ENCODE peak calls at places on chromosomes 12 and 14, in five cellular contexts. One of them, this sample, is unnamed.

GRCh38 chr12:70364695-70365397 is 1.2 kb upstream of the KCNMB4 start:
- DNase-seq in trophoblast cell: no peak
- DNase-seq in IMR-90: no peak
- DNase-seq in mesendoderm: no peak
- DNase-seq in H9: no peak
- DNase-seq in this sample: peak

GRCh38 chr14:55706893-55707292 is 126.9 kb downstream of the KTN1 start:
- DNase-seq in trophoblast cell: no peak
- DNase-seq in H9: no peak
- DNase-seq in IMR-90: peak
- DNase-seq in mesendoderm: no peak
- DNase-seq in this sample: no peak

GRCh38 chr12:121227294-121227693 is 17.4 kb downstream of the P2RX4 start:
- DNase-seq in H9: no peak
- DNase-seq in mesendoderm: no peak
- DNase-seq in trophoblast cell: peak
- DNase-seq in IMR-90: no peak
- DNase-seq in this sample: no peak

GRCh38 chr12:95073698-95074520 is 491 bp upstream of the NR2C1 start:
- DNase-seq in H9: peak
- DNase-seq in trophoblast cell: peak
- DNase-seq in IMR-90: no peak
- DNase-seq in mesendoderm: no peak
- DNase-seq in this sample: no peak

GRCh38 chr14:21748869-21749303 is 75.3 kb upstream of the OR4E1 start:
- DNase-seq in trophoblast cell: peak
- DNase-seq in mesendoderm: peak
- DNase-seq in H9: peak
- DNase-seq in IMR-90: peak
- DNase-seq in this sample: peak

GRCh38 chr12:90940872-90941499 is 14.0 kb downstream of the CCER1 start:
- DNase-seq in mesendoderm: peak
- DNase-seq in H9: no peak
- DNase-seq in trophoblast cell: no peak
- DNase-seq in IMR-90: peak
- DNase-seq in this sample: peak

GRCh38 chr12:131913666-131914065 is 15.4 kb upstream of the PUS1 start:
- DNase-seq in trophoblast cell: no peak
- DNase-seq in mesendoderm: no peak
- DNase-seq in IMR-90: no peak
- DNase-seq in H9: no peak
- DNase-seq in this sample: no peak

GRCh38 chr14:66649515-66649914 is 141.6 kb downstream of the GPHN start:
- DNase-seq in trophoblast cell: no peak
- DNase-seq in IMR-90: no peak
- DNase-seq in H9: no peak
- DNase-seq in mesendoderm: no peak
- DNase-seq in this sample: no peak

GRCh38 chr14:69708586-69709169 is 58.3 kb upstream of the SRSF5 start:
- DNase-seq in mesendoderm: peak
- DNase-seq in IMR-90: no peak
- DNase-seq in trophoblast cell: no peak
- DNase-seq in H9: peak
- DNase-seq in this sample: peak

GRCh38 chr14:34997762-34998161 is 15.0 kb downstream of the SRP54 start:
- DNase-seq in trophoblast cell: no peak
- DNase-seq in IMR-90: no peak
- DNase-seq in mesendoderm: peak
- DNase-seq in H9: no peak
- DNase-seq in this sample: peak

GRCh38 chr14:62956413-62956812 is 88.8 kb downstream of the KCNH5 start:
- DNase-seq in IMR-90: peak
- DNase-seq in mesendoderm: no peak
- DNase-seq in trophoblast cell: no peak
- DNase-seq in H9: no peak
- DNase-seq in this sample: no peak

GRCh38 chr12:49277466-49277865 is 12.6 kb downstream of the TUBA1C start:
- DNase-seq in H9: no peak
- DNase-seq in mesendoderm: no peak
- DNase-seq in trophoblast cell: no peak
- DNase-seq in IMR-90: no peak
- DNase-seq in this sample: no peak

GRCh38 chr12:49282302-49282701 is 12.6 kb upstream of the PRPH start:
- DNase-seq in mesendoderm: no peak
- DNase-seq in H9: no peak
- DNase-seq in trophoblast cell: no peak
- DNase-seq in IMR-90: no peak
- DNase-seq in this sample: no peak

GRCh38 chr12:49276304-49277290 is 11.7 kb downstream of the TUBA1C start:
- DNase-seq in trophoblast cell: no peak
- DNase-seq in IMR-90: no peak
- DNase-seq in H9: no peak
- DNase-seq in mesendoderm: no peak
- DNase-seq in this sample: no peak

GRCh38 chr12:49283541-49284429 is 11.2 kb upstream of the PRPH start:
- DNase-seq in trophoblast cell: no peak
- DNase-seq in H9: peak
- DNase-seq in IMR-90: no peak
- DNase-seq in mesendoderm: no peak
- DNase-seq in this sample: no peak

DNA sequence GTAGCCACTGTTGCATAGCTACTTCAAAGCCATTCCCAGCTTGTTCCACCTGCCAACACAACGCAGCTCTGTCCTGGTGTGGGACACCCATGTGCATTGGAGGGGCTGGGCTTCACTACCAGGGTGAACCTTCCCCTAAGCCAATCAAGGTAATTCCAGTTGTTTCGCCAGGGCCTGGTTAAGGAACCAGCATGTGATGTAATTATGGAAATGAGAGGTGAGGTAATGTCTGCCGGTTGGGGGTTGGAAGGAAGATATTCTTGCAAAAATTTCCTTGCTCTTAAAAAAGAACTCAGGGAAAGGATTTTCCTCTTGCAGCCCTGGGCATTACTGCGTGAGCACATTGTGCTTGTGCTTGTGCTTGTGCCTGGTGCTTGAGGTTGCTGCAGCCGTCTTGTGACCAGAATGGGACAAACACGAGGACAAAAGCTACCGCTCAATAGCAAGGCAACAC is 14.9 kb downstream of the TUBA1C start:
- DNase-seq in H9: peak
- DNase-seq in IMR-90: no peak
- DNase-seq in trophoblast cell: peak
- DNase-seq in mesendoderm: peak
- DNase-seq in this sample: no peak
- H3K9ac ChIP-seq in H9: no peak
- H3K9ac ChIP-seq in IMR-90: no peak
- H3K9ac ChIP-seq in trophoblast cell: no peak
- H3K9ac ChIP-seq in mesendoderm: peak
- H3K9ac ChIP-seq in this sample: no peak

GRCh38 chr12:11749943-11750690 is 100.6 kb downstream of the ETV6 start:
- DNase-seq in trophoblast cell: no peak
- DNase-seq in H9: no peak
- DNase-seq in IMR-90: no peak
- DNase-seq in mesendoderm: no peak
- DNase-seq in this sample: no peak

GRCh38 chr12:11754256-11754655 is 104.8 kb downstream of the ETV6 start:
- DNase-seq in IMR-90: no peak
- DNase-seq in H9: no peak
- DNase-seq in trophoblast cell: no peak
- DNase-seq in mesendoderm: no peak
- DNase-seq in this sample: no peak

GRCh38 chr12:11753151-11753501 is 103.7 kb downstream of the ETV6 start:
- DNase-seq in H9: peak
- DNase-seq in mesendoderm: no peak
- DNase-seq in IMR-90: no peak
- DNase-seq in trophoblast cell: no peak
- DNase-seq in this sample: no peak

GRCh38 chr12:11753826-11754225 is 104.4 kb downstream of the ETV6 start:
- DNase-seq in H9: no peak
- DNase-seq in trophoblast cell: peak
- DNase-seq in mesendoderm: no peak
- DNase-seq in IMR-90: no peak
- DNase-seq in this sample: no peak

GRCh38 chr12:11752403-11753150 is 103.1 kb downstream of the ETV6 start:
- DNase-seq in mesendoderm: no peak
- DNase-seq in H9: no peak
- DNase-seq in IMR-90: no peak
- DNase-seq in trophoblast cell: no peak
- DNase-seq in this sample: no peak
- H4K8ac ChIP-seq in mesendoderm: no peak
- H4K8ac ChIP-seq in H9: peak
- H4K8ac ChIP-seq in IMR-90: no peak
- H4K8ac ChIP-seq in trophoblast cell: no peak
- H4K8ac ChIP-seq in this sample: no peak

DNA sequence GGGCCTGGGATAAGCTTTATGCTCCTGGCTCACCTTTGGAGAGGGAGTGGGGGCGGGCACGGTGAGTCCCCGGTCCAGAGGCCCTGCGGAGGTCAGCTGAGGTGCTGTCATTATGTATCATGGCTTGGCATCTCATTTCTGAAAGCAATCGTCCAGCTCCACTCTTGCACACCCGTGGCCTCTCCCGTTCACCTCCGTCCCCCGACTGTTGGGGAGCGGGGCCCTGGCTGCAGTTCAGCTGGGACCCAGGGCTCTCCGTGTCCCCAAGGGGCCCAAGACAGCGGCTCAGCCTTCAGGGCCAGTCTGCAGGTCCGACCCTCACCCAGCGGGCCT is 10.6 kb downstream of the BMP4 start:
- DNase-seq in H9: no peak
- DNase-seq in trophoblast cell: no peak
- DNase-seq in mesendoderm: no peak
- DNase-seq in IMR-90: no peak
- DNase-seq in this sample: no peak
- H2AK5ac ChIP-seq in H9: no peak
- H2AK5ac ChIP-seq in trophoblast cell: no peak
- H2AK5ac ChIP-seq in mesendoderm: no peak
- H2AK5ac ChIP-seq in IMR-90: no peak
- H2AK5ac ChIP-seq in this sample: peak

DNA sequence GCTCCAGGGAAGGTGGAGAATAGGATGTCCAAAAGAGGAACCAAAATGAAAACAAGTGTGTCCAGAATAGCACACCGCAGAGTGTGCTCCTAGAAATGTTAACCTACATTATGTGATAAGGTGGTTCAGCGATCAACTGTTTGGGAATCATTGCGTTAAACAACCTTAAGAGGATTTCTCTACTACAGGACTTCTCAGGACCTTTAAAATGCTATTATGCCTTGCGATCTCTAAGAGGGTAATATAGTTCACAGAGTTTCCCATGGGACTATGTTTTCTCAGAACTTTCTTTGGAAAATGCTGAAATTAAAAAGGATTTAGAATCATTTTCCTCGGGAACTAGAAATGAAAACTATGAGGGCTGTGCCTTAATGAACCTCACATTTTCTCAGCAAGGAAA is 1.8 kb downstream of the GLT8D2 start:
- DNase-seq in IMR-90: no peak
- DNase-seq in mesendoderm: no peak
- DNase-seq in H9: no peak
- DNase-seq in trophoblast cell: no peak
- DNase-seq in this sample: no peak
- H3K9ac ChIP-seq in IMR-90: no peak
- H3K9ac ChIP-seq in mesendoderm: no peak
- H3K9ac ChIP-seq in H9: no peak
- H3K9ac ChIP-seq in trophoblast cell: no peak
- H3K9ac ChIP-seq in this sample: no peak

This sample was measured in neuronal stem cell.